ENCODE peak calls at places on chromosomes 2 and 18, in eight cellular contexts. C is uterus; H is cardiac muscle cell; Z is CD8-positive, alpha-beta T cell; U is osteoblast; D is tibial artery; K is mesenchymal stem cell; L is astrocyte. I is an unnamed sample. For H3K4me1, the result is how much of the 10 kb centered on the place peaks cover.

GRCh38 chr2:98459776-98460175 is 15.1 kb downstream of the INPP4A start:
- DNase-seq in D (no peak), K (peak), U (no peak), Z (no peak), H (no peak), L (no peak), C (no peak), I (no peak)

GRCh38 chr18:29157905-29158304 is 981.0 kb upstream of the CDH2 start:
- DNase-seq in H (no peak), Z (no peak), L (no peak), C (no peak), D (no peak), U (no peak), K (no peak), I (no peak)

GRCh38 chr18:50469380-50469781 is 90.5 kb upstream of the MAPK4 start:
- DNase-seq in D (peak), H (no peak), Z (no peak), U (no peak), C (peak), K (no peak), L (no peak), I (no peak)

GRCh38 chr2:26314243-26314642 is 31.7 kb upstream of the SELENOI start:
- DNase-seq in C (no peak), L (no peak), Z (no peak), U (no peak), D (no peak), K (no peak), H (no peak), I (no peak)

GRCh38 chr18:65124633-65125032 is 626.2 kb upstream of the CDH7 start:
- DNase-seq in L (no peak), Z (no peak), D (no peak), U (no peak), K (peak), H (no peak), C (no peak), I (no peak)

GRCh38 chr2:69216535-69217332 is 170.3 kb downstream of the GFPT1 start:
- DNase-seq in H (peak), Z (no peak), L (peak), K (peak), U (no peak), D (no peak), C (no peak), I (no peak)

GRCh38 chr18:41938445-41938844 is 16.6 kb upstream of the PIK3C3 start:
- DNase-seq in U (no peak), Z (no peak), C (no peak), L (peak), H (peak), D (no peak), K (peak), I (no peak)

GRCh38 chr2:65049010-65049639 is 7.1 kb upstream of the CEP68 start:
- DNase-seq in K (no peak), H (no peak), C (no peak), L (no peak), U (no peak), Z (no peak), D (no peak), I (no peak)

GRCh38 chr18:332721-333513 is 65.1 kb upstream of the THOC1 start:
- DNase-seq in C (peak), K (no peak), H (peak), Z (no peak), D (no peak), L (peak), U (no peak), I (no peak)

GRCh38 chr18:34704823-34705222 is 5.3 kb upstream of the DTNA start:
- DNase-seq in Z (no peak), K (no peak), U (no peak), C (no peak), H (no peak), L (no peak), D (no peak), I (no peak)

GRCh38 chr18:34707670-34708069 is 2.4 kb upstream of the DTNA start:
- DNase-seq in L (peak), Z (no peak), C (peak), D (peak), U (no peak), H (peak), K (peak), I (peak)

GRCh38 chr18:34710430-34711386 is 610 bp downstream of the DTNA start:
- DNase-seq in K (peak), U (no peak), L (peak), D (no peak), Z (no peak), C (peak), H (peak), I (peak)

GRCh38 chr18:34709104-34709503 is 994 bp upstream of the DTNA start:
- DNase-seq in C (peak), Z (no peak), H (peak), L (peak), K (peak), D (no peak), U (no peak), I (no peak)

DNA sequence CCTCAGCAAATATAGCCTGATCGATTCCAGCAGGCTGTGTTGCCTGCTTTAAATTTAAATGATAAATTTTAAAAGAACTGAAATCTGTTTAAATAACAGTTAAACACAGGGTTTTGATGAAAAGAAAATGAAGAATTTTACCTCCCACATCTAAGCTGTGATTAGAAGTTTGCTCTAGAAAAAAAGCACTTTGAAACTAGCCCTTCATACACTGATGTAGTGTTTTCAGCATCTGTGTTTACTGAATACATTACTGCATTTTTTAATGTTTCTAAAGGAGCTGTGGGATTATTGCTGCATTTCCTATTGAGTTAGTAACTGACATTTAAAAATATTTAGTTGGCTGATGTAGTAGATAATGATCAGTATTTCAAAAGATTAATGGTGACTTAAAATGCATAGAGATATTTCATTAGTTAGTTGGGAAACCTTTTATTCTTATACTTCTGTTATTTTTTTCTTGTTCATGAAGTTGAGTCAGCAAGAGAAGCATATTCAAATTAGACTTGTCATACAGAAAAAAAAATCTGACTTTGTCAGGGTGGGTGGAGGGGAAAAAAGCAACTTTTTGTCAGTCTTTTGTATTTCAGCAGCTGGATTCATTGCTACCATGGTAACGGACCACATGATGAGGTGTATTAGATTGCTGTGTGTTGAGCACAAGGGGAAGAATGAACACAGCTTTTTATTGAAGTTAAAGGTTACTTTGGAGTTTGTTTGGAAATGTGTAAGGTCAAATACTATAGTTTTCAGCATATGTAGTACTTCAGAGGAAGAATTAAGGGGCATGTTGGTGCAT is at the start of gene DTNA:
- DNase-seq in K (peak), H (peak), U (no peak), C (no peak), D (no peak), L (peak), Z (no peak), I (peak)
- H3K4me1 ChIP-seq in K (under half), H (under half), U (under half), C (under half), D (under half), L (under half), Z (under half), I (under half)

GRCh38 chr2:172204762-172205161 is 102.1 kb upstream of the DLX2 start:
- DNase-seq in D (no peak), U (no peak), L (no peak), C (no peak), Z (no peak), H (no peak), K (no peak), I (no peak)
- H3K4me3 ChIP-seq in D (no peak), U (no peak), L (no peak), C (no peak), Z (no peak), H (no peak), K (no peak), I (no peak)

DNA sequence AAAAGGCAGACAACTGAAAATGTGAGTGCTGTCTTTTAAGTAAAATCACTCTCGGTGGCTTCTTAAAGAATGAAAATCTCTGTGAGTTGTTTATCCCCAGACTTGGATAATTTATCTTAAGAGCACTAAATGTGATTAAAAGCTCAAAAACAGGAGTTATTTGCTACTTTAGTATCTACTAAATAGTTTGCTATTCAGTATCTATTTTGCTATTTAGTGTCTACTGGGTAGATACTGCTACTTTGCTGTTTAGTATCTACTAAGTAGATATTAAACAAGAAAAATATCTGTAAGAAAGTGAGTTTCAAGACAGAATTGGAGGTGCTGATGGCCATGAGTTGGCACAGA is 1.4 kb upstream of the KCNG3 start:
- DNase-seq in D (no peak), U (no peak), L (no peak), C (no peak), K (no peak), H (no peak), Z (no peak), I (no peak)
- H3K4me1 ChIP-seq in D (under half), U (under half), L (under half), C (under half), K (under half), H (under half), Z (under half), I (under half)

DNA sequence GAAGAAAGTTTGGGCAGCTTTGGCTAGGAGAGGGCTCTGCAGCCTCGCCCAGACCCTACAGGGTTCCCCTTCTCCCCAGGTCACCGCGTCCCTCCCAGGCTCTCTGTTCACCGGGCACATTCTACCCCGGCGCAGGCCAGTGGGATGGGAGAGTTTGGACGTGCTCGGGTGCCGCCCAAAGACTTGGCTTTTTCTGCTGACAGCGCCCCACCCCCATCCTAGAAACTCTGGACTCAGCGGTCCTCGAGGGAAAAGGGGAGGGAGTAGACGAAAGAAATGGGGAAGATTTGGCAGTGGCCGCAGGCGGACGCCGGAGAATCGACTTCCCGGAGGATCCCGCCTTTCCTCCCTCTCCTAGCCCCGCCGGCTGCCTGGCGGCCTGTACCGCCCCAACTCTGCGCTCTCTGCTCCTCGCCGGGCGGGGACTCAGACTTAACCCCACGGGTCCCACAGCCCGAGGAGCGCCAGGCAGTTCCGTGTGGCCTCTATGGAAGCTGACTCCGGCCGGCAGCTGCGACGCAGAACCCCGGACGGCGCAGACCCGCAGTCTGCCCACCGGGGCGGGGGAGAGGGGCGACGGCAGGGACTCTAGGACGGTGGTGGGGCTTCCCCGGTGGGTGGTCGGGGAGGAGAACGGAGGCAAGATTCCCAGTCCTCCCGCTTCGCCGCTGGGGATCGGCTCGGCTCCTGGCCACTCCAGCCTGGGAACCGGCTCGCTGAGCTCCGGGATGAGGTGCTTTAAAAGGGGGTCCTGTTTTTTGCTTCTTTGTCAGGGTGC is 865 bp upstream of the SIX2 start:
- DNase-seq in Z (no peak), L (no peak), K (peak), H (peak), U (peak), C (peak), D (peak), I (peak)
- H3K4me3 ChIP-seq in Z (no peak), L (peak), K (peak), H (peak), U (peak), C (peak), D (peak), I (peak)

DNA sequence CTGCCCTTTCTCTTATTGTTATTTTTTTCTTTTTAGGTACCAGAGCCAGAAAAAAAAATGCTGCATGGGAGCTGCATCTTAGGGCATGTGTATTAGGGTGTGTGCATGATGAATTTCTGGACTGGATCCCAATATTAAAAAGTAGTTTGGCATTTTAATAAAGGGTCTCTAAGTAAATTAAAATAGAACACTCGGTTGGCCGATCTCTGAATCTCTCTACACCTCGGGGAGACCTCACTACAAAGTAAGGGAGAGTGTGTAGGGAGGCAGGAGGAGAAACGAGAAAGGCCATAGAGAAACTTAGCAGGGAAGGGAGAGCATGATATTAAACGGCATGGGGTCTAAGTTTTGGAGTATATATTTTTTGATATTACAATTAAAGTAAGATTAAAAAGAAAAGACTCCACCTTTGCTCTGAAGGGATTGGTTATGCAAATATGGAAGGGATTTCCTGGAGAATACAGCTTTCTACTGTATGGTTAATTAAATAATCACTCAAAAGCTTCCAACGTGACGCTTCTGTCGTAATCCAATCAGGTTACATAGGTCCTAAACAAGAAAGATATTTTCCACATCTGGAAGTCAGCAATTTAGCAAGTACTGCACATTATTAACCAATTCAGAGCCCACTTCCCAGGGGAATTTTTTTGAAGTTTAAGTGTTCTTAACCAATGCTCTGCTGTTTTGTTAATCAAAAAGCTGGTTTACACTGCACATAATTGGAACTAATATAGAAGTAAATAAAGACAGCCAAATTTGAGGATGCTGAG is 984 bp upstream of the ZEB2 start:
- DNase-seq in L (no peak), D (no peak), Z (no peak), C (no peak), H (peak), U (no peak), K (peak), I (no peak)
- H3K4me1 ChIP-seq in L (under half), D (under half), Z (under half), C (under half), H (under half), U (under half), K (under half), I (under half)

GRCh38 chr2:112698834-112699515 is 21.8 kb upstream of the NT5DC4 start:
- DNase-seq in C (no peak), L (no peak), K (no peak), D (no peak), Z (no peak), U (no peak), H (no peak), I (no peak)
- H3K4me3 ChIP-seq in C (no peak), L (no peak), K (no peak), D (no peak), Z (no peak), U (no peak), H (no peak), I (no peak)

GRCh38 chr18:70288171-70288850 is 534 bp upstream of the SOCS6 start:
- DNase-seq in D (no peak), H (peak), C (peak), L (no peak), K (peak), Z (no peak), U (peak), I (peak)
- H3K4me1 ChIP-seq in D (under half), H (under half), C (under half), L (under half), K (under half), Z (under half), U (under half), I (under half)

GRCh38 chr2:19363474-19363778 is 5.0 kb upstream of the OSR1 start:
- DNase-seq in D (no peak), L (no peak), K (no peak), C (no peak), Z (no peak), H (no peak), U (peak), I (no peak)
- H3K4me3 ChIP-seq in D (peak), L (peak), K (peak), C (peak), Z (peak), H (peak), U (peak), I (peak)

I was measured in HAP-1.